ENCODE peak calls at places on chromosomes 7 and 10, in six cellular contexts. P is hypothalamus; J is activated naive CD4-positive, alpha-beta T cell treated with Interleukin-2 at 50 U/mL for 16 hours; W is EL; H is HEK293T; L is ovary. G is an unnamed sample.

GRCh38 chr10:17454181-17454800 is at the start of gene ST8SIA6:
- DNase-seq in P (no peak), J (peak), W (peak), H (peak), L (no peak), G (no peak)

GRCh38 chr7:25519962-25520562 is 291.8 kb upstream of the NPVF start:
- DNase-seq in P (no peak), J (no peak), W (no peak), H (no peak), L (no peak), G (no peak)

GRCh38 chr10:98030093-98030821 is at the start of gene CRTAC1:
- DNase-seq in P (peak), J (no peak), W (no peak), H (peak), L (peak), G (peak)

GRCh38 chr10:132913559-132914115 is 28.7 kb downstream of the CFAP46 start:
- DNase-seq in P (no peak), J (no peak), W (no peak), H (no peak), L (no peak), G (no peak)

GRCh38 chr7:20280475-20281351 is 50.0 kb upstream of the ITGB8 start:
- DNase-seq in P (no peak), J (no peak), W (peak), H (no peak), L (no peak), G (no peak)

GRCh38 chr7:88758355-88759215 is 915 bp upstream of the ZNF804B start:
- DNase-seq in P (no peak), J (no peak), W (no peak), H (peak), L (no peak), G (peak)

GRCh38 chr10:122475130-122475529 is 13.8 kb downstream of the HTRA1 start:
- DNase-seq in P (no peak), J (no peak), W (no peak), H (no peak), L (peak), G (peak)

GRCh38 chr7:80833289-80834104 is 85.4 kb downstream of the SEMA3C start:
- DNase-seq in P (no peak), J (no peak), W (peak), H (peak), L (no peak), G (no peak)

GRCh38 chr7:155555116-155555695 is 8.8 kb upstream of the CNPY1 start:
- DNase-seq in P (no peak), J (no peak), W (no peak), H (no peak), L (no peak), G (no peak)

GRCh38 chr7:30752979-30753378 is 1.0 kb downstream of the INMT start:
- DNase-seq in P (no peak), J (no peak), W (no peak), H (no peak), L (peak), G (no peak)

GRCh38 chr7:134855467-134855866 is 76.0 kb downstream of the CALD1 start:
- DNase-seq in P (no peak), J (no peak), W (no peak), H (no peak), L (no peak), G (no peak)

GRCh38 chr10:78259394-78259793 is 225.7 kb downstream of the RPS24 start:
- DNase-seq in P (no peak), J (no peak), W (no peak), H (no peak), L (no peak), G (no peak)

GRCh38 chr10:124612611-124613498 is 131.3 kb downstream of the FAM53B start:
- DNase-seq in P (no peak), J (peak), W (peak), H (no peak), L (peak), G (no peak)

GRCh38 chr7:143288836-143289235 is 685 bp downstream of the CASP2 start:
- DNase-seq in P (no peak), J (no peak), W (peak), H (no peak), L (no peak), G (no peak)

GRCh38 chr10:3172081-3172445 is 519 bp downstream of the PITRM1 start:
- DNase-seq in P (no peak), J (peak), W (peak), H (no peak), L (no peak), G (no peak)

GRCh38 chr10:124688889-124689670 is 55.1 kb downstream of the FAM53B start:
- DNase-seq in P (no peak), J (peak), W (no peak), H (no peak), L (no peak), G (no peak)

GRCh38 chr10:59362184-59362966 is at the start of gene FAM13C:
- DNase-seq in P (peak), J (no peak), W (peak), H (peak), L (peak), G (peak)

GRCh38 chr10:110918633-110919348 is at the start of gene BBIP1:
- DNase-seq in P (peak), J (no peak), W (peak), H (peak), L (no peak), G (peak)

GRCh38 chr7:35729061-35729783 is 34.3 kb upstream of the HERPUD2 start:
- DNase-seq in P (no peak), J (peak), W (no peak), H (no peak), L (no peak), G (no peak)

GRCh38 chr7:28065308-28065707 is 115.3 kb downstream of the JAZF1 start:
- DNase-seq in P (no peak), J (no peak), W (peak), H (no peak), L (no peak), G (no peak)

GRCh38 chr10:20004087-20004523 is 187.9 kb downstream of the PLXDC2 start:
- DNase-seq in P (no peak), J (no peak), W (no peak), H (no peak), L (no peak), G (no peak)

GRCh38 chr7:36663481-36663880 is 60.8 kb downstream of the AOAH start:
- DNase-seq in P (no peak), J (no peak), W (no peak), H (no peak), L (no peak), G (no peak)

GRCh38 chr10:13184726-13185514 is 23.6 kb downstream of the MCM10 start:
- DNase-seq in P (no peak), J (no peak), W (no peak), H (no peak), L (no peak), G (no peak)

GRCh38 chr10:131580674-131581073 is 269.2 kb upstream of the TCERG1L start:
- DNase-seq in P (no peak), J (no peak), W (no peak), H (no peak), L (no peak), G (no peak)

GRCh38 chr10:44397476-44398225 is 12.8 kb upstream of the CXCL12 start:
- DNase-seq in P (no peak), J (no peak), W (peak), H (no peak), L (no peak), G (no peak)

GRCh38 chr7:72099784-72100183 is 312.4 kb downstream of the CALN1 start:
- DNase-seq in P (no peak), J (no peak), W (no peak), H (no peak), L (no peak), G (no peak)

GRCh38 chr7:7564323-7564780 is 2.3 kb upstream of the MIOS start:
- DNase-seq in P (no peak), J (no peak), W (peak), H (no peak), L (no peak), G (no peak)

GRCh38 chr7:81150951-81151361 is 232.1 kb upstream of the SEMA3C start:
- DNase-seq in P (no peak), J (no peak), W (peak), H (no peak), L (no peak), G (no peak)

GRCh38 chr7:7354674-7355073 is 172.3 kb downstream of the C1GALT1 start:
- DNase-seq in P (no peak), J (no peak), W (no peak), H (no peak), L (no peak), G (no peak)

GRCh38 chr7:2811476-2812118 is 32.5 kb downstream of the GNA12 start:
- DNase-seq in P (no peak), J (no peak), W (no peak), H (no peak), L (peak), G (no peak)

GRCh38 chr7:103075337-103075918 is 488 bp downstream of the ARMC10 start:
- DNase-seq in P (no peak), J (peak), W (peak), H (peak), L (peak), G (peak)

G was measured in amygdala.